ENCODE peak calls at places on chromosomes 13 and 19, in five cellular contexts. A is IMR-90, G is A549, P is HepG2, F is H1. O is an unnamed sample.

GRCh38 chr19:4103073-4103418 is 20.9 kb downstream of the MAP2K2 start:
- DNase-seq in A (no peak), F (no peak), P (no peak), G (no peak), O (no peak)

GRCh38 chr13:89457977-89458376 is 1786.8 kb downstream of the SLITRK5 start:
- DNase-seq in A (peak; percentile 34), P (no peak), G (peak; percentile 34), F (no peak), O (no peak)

GRCh38 chr13:113155201-113155600 is 3.2 kb upstream of the PROZ start:
- DNase-seq in A (no peak), F (no peak), G (no peak), P (no peak), O (no peak)

GRCh38 chr19:4066176-4066606 is 508 bp downstream of the ZBTB7A start:
- DNase-seq in P (no peak), A (no peak), G (no peak), F (no peak), O (no peak)

GRCh38 chr19:45117666-45118065 is 24.7 kb downstream of the PPP1R37 start:
- DNase-seq in A (no peak), G (no peak), F (no peak), P (no peak), O (no peak)

GRCh38 chr19:7004313-7004931 is 16.8 kb downstream of the MBD3L2B start:
- DNase-seq in A (peak; percentile 18), P (peak; percentile 49), F (no peak), G (peak; percentile 56), O (peak; percentile 13)

GRCh38 chr13:97339019-97339988 is 94.7 kb upstream of the RAP2A start:
- DNase-seq in F (no peak), G (peak; percentile 28), A (peak; percentile 98), P (no peak), O (no peak)

GRCh38 chr19:44777715-44778347 is at the start of gene CBLC:
- DNase-seq in F (peak; percentile 84), G (peak; percentile 60), P (peak; percentile 68), A (no peak), O (peak; percentile 53)

GRCh38 chr19:14318873-14319272 is 62.4 kb upstream of the ADGRE5 start:
- DNase-seq in P (no peak), G (no peak), A (no peak), F (no peak), O (peak; percentile 63)

GRCh38 chr19:35331551-35332214 is 2.7 kb downstream of the CD22 start:
- DNase-seq in P (no peak), G (no peak), A (no peak), F (no peak), O (peak; percentile 3)

GRCh38 chr13:110103026-110103425 is 203.9 kb downstream of the COL4A1 start:
- DNase-seq in A (no peak), F (no peak), G (no peak), P (no peak), O (no peak)

GRCh38 chr13:70054572-70054971 is 53.1 kb upstream of the ATXN8OS start:
- DNase-seq in F (no peak), A (no peak), P (no peak), G (no peak), O (no peak)

GRCh38 chr13:91719033-91719432 is 320.6 kb downstream of the GPC5 start:
- DNase-seq in A (peak; percentile 14), F (no peak), G (peak; percentile 0), P (no peak), O (no peak)
- TF ChIP-seq MAFK in A (no peak), F (no peak), G (no peak), P (no peak), O (no peak)

DNA sequence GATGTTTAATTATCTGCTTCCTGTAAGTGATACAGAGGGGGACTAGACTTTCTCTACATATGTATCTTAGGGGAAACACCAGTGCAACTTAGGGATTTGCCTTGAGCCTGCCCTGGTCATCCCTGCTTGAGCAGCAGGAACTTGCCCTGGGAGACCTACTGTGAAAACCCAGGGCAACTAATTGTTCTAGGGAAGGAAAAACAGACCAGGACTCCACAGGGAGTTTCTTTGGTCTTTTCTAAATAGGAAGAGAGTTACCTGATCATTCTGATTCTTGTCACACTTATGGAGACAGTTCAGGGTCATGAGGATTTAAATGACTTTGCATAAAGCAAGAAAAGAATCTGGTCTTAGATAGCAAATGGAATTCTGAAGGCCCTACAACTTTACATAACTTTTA is 89.1 kb downstream of the WASF3 start:
- DNase-seq in F (no peak), G (no peak), A (no peak), P (no peak), O (no peak)
- TF ChIP-seq MAFK in F (no peak), G (no peak), A (no peak), P (no peak), O (no peak)

GRCh38 chr13:48318714-48319457 is 15.3 kb downstream of the RB1 start:
- DNase-seq in P (no peak), G (no peak), A (no peak), F (no peak), O (no peak)
- TF ChIP-seq MAFK in P (no peak), G (no peak), A (no peak), F (no peak), O (no peak)

DNA sequence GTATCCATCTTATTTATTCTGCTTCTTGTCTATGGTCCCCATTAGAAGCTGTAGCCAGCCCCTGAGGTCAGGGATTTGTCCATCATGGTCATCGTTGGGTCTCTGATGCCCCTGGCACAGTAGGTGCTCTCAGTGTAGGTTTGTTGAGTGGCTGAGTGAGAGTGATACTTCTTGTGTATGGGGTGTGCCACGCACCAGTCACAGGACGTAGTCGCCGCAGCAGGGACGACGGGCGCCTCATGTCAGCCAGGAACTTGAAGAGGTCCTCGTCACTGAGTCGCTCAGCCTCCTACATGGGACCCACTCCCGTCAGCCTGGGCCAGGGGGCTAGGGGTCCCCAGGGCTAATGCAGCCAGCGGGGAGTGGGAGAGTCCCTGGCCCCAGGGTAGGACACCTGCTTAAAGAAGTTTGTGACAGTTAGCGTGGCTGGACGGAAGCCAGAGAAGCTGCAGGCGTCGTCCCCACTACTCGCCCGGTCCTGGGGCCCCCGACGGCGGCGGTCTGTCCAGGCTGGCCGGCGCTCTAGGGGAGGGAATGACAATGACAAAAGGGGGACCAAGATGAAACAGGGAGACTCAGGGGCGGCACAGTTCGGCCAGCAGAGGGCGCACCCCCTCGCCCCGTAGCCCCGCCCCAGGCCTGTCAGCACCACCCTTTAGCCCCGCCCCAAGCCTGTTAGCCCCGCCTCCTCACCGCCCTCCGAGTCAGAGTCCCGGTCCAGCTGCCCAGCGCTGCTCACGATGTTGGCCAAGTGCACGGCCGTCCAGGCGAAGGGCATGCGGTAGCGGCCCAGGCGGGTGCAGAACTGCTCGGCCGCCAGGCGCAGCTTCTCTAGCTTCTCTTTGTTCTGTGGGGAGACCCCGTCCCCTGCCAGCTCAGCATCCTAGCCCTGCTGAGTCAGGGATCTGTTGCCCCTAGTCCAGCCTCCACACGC is 3.7 kb downstream of the ANGPTL8 start:
- DNase-seq in A (peak; percentile 77), P (peak; percentile 61), G (peak; percentile 80), F (peak; percentile 70), O (peak; percentile 99)
- TF ChIP-seq MAFK in A (peak; percentile 52), P (peak; percentile 75), G (peak; percentile 84), F (peak; percentile 19), O (no peak)

GRCh38 chr13:60094385-60095088 is 69.2 kb downstream of the DIAPH3 start:
- DNase-seq in P (no peak), F (no peak), G (no peak), A (no peak), O (no peak)
- TF ChIP-seq MAFK in P (no peak), F (no peak), G (no peak), A (no peak), O (no peak)

GRCh38 chr13:42832341-42833153 is 51.2 kb downstream of the FAM216B start:
- DNase-seq in G (no peak), A (peak; percentile 94), P (peak; percentile 20), F (no peak), O (no peak)
- TF ChIP-seq MAFK in G (no peak), A (no peak), P (no peak), F (no peak), O (no peak)

O was measured in K562.